ENCODE peak calls at places on chromosomes 13 and 19, in five cellular contexts. E, T, D, I and J are unnamed samples.

GRCh38 chr13:36834299-36834698 is 15.3 kb downstream of the RFXAP start:
- DNase-seq in T (peak; percentile 65), D (no peak), I (no peak), E (no peak), J (no peak)

GRCh38 chr19:42316223-42317211 is 3.4 kb downstream of the TMEM145 start:
- DNase-seq in D (no peak), E (peak; percentile 55), T (peak; percentile 83), I (peak; percentile 82), J (peak; percentile 77)

GRCh38 chr13:109389456-109389855 is 396.9 kb downstream of the IRS2 start:
- DNase-seq in I (no peak), T (peak; percentile 59), D (no peak), E (no peak), J (no peak)

GRCh38 chr19:41886761-41887710 is 4.1 kb downstream of the ARHGEF1 start:
- DNase-seq in D (no peak), T (peak; percentile 36), I (no peak), E (peak; percentile 82), J (no peak)

GRCh38 chr19:32599736-32600157 is 18.8 kb downstream of the PDCD5 start:
- DNase-seq in D (peak; percentile 30), T (peak; percentile 68), E (peak; percentile 73), I (peak; percentile 50), J (peak; percentile 81)

GRCh38 chr13:49898792-49899191 is 37.3 kb downstream of the SPRYD7 start:
- DNase-seq in E (no peak), I (no peak), T (no peak), D (no peak), J (no peak)

GRCh38 chr19:34096020-34096915 is 76.0 kb upstream of the LSM14A start:
- DNase-seq in T (peak; percentile 71), D (no peak), E (peak; percentile 68), I (peak; percentile 50), J (peak; percentile 79)

GRCh38 chr19:2612619-2613249 is 89.8 kb downstream of the GNG7 start:
- DNase-seq in E (no peak), I (no peak), D (no peak), T (no peak), J (no peak)

GRCh38 chr13:100454876-100455275 is 133.7 kb downstream of the GGACT start:
- DNase-seq in I (peak; percentile 40), D (peak; percentile 42), E (no peak), T (peak; percentile 71), J (peak; percentile 9)

GRCh38 chr13:110705826-110706569 is at the start of gene CARS2:
- DNase-seq in E (peak; percentile 88), D (peak; percentile 98), I (peak; percentile 99), T (peak; percentile 98), J (peak; percentile 99)

GRCh38 chr19:35608250-35608649 is 4.3 kb upstream of the HAUS5 start:
- DNase-seq in I (no peak), E (peak; percentile 55), T (peak; percentile 24), D (no peak), J (peak; percentile 72)

GRCh38 chr13:83618966-83619365 is 263.3 kb downstream of the SLITRK1 start:
- DNase-seq in E (no peak), T (peak; percentile 61), D (no peak), I (no peak), J (no peak)

GRCh38 chr19:33799507-33799906 is 2.8 kb downstream of the KCTD15 start:
- DNase-seq in T (no peak), I (no peak), E (no peak), D (no peak), J (no peak)

GRCh38 chr19:20558011-20558410 is 7.6 kb downstream of the ZNF737 start:
- DNase-seq in T (peak; percentile 8), I (no peak), E (no peak), D (no peak), J (no peak)

GRCh38 chr19:33431986-33432385 is 58.5 kb downstream of the CEBPG start:
- DNase-seq in I (no peak), T (no peak), D (no peak), E (no peak), J (no peak)

GRCh38 chr13:51222510-51223283 is 499 bp downstream of the FAM124A start:
- DNase-seq in I (no peak), E (no peak), T (peak; percentile 12), D (no peak), J (no peak)

GRCh38 chr13:59948686-59949085 is 215.0 kb downstream of the DIAPH3 start:
- DNase-seq in E (no peak), I (no peak), D (no peak), T (no peak), J (no peak)

GRCh38 chr19:40443930-40444180 is 280 bp downstream of the SERTAD3 start:
- DNase-seq in I (no peak), T (no peak), D (no peak), E (peak; percentile 69), J (peak; percentile 77)

GRCh38 chr13:96053003-96053703 is at the start of gene UGGT2:
- DNase-seq in T (peak; percentile 95), E (no peak), I (peak; percentile 98), D (peak; percentile 95), J (peak; percentile 96)

GRCh38 chr13:106905380-106906259 is 337.7 kb upstream of the ARGLU1 start:
- DNase-seq in E (no peak), D (no peak), T (no peak), I (no peak), J (no peak)

GRCh38 chr13:39095500-39095899 is 57.2 kb downstream of the NHLRC3 start:
- DNase-seq in E (no peak), D (no peak), T (no peak), I (no peak), J (peak; percentile 15)